ENCODE peak calls at places on chromosome 11, in four cellular contexts. One of them, this sample, is unnamed. For H3K4me1, the result is how much of the 10 kb centered on the place peaks cover.

GRCh38 chr11:1394936-1395772 is 5.4 kb downstream of the BRSK2 start:
- DNase-seq in right lobe of liver: no peak
- DNase-seq in GM23338: no peak
- DNase-seq in psoas muscle: peak
- DNase-seq in this sample: no peak

GRCh38 chr11:123255909-123256308 is 60.9 kb upstream of the CLMP start:
- DNase-seq in GM23338: peak
- DNase-seq in psoas muscle: no peak
- DNase-seq in right lobe of liver: no peak
- DNase-seq in this sample: no peak

GRCh38 chr11:120228794-120229384 is 11.1 kb upstream of the POU2F3 start:
- DNase-seq in GM23338: peak
- DNase-seq in right lobe of liver: no peak
- DNase-seq in psoas muscle: no peak
- DNase-seq in this sample: no peak

GRCh38 chr11:2564588-2565440 is 120.0 kb downstream of the KCNQ1 start:
- DNase-seq in psoas muscle: peak
- DNase-seq in right lobe of liver: no peak
- DNase-seq in GM23338: no peak
- DNase-seq in this sample: peak

GRCh38 chr11:66062408-66062807 is 7.7 kb upstream of the PACS1 start:
- DNase-seq in right lobe of liver: no peak
- DNase-seq in GM23338: no peak
- DNase-seq in psoas muscle: no peak
- DNase-seq in this sample: no peak

GRCh38 chr11:67416416-67417335 is 1.2 kb downstream of the CARNS1 start:
- DNase-seq in psoas muscle: no peak
- DNase-seq in right lobe of liver: no peak
- DNase-seq in GM23338: peak
- DNase-seq in this sample: no peak

GRCh38 chr11:131425285-131425684 is 54.9 kb downstream of the NTM start:
- DNase-seq in psoas muscle: no peak
- DNase-seq in right lobe of liver: no peak
- DNase-seq in GM23338: no peak
- DNase-seq in this sample: no peak

GRCh38 chr11:117269856-117270255 is 21.3 kb upstream of the BACE1-AS start:
- DNase-seq in GM23338: no peak
- DNase-seq in right lobe of liver: no peak
- DNase-seq in psoas muscle: no peak
- DNase-seq in this sample: no peak

GRCh38 chr11:22920939-22921565 is 60.8 kb upstream of the CCDC179 start:
- DNase-seq in GM23338: peak
- DNase-seq in right lobe of liver: no peak
- DNase-seq in psoas muscle: no peak
- DNase-seq in this sample: no peak

GRCh38 chr11:67275606-67276409 is 9.5 kb downstream of the GRK2 start:
- DNase-seq in right lobe of liver: no peak
- DNase-seq in psoas muscle: peak
- DNase-seq in GM23338: no peak
- DNase-seq in this sample: peak

GRCh38 chr11:122207505-122207904 is 91.5 kb upstream of the BLID start:
- DNase-seq in GM23338: no peak
- DNase-seq in psoas muscle: no peak
- DNase-seq in right lobe of liver: no peak
- DNase-seq in this sample: no peak

GRCh38 chr11:120108785-120109168 is 29.1 kb downstream of the TRIM29 start:
- DNase-seq in right lobe of liver: no peak
- DNase-seq in GM23338: no peak
- DNase-seq in psoas muscle: no peak
- DNase-seq in this sample: peak

GRCh38 chr11:1150095-1150494 is 7.7 kb upstream of the MUC5AC start:
- DNase-seq in GM23338: no peak
- DNase-seq in psoas muscle: peak
- DNase-seq in right lobe of liver: peak
- DNase-seq in this sample: no peak

GRCh38 chr11:20397281-20397680 is 9.8 kb downstream of the PRMT3 start:
- DNase-seq in GM23338: peak
- DNase-seq in psoas muscle: no peak
- DNase-seq in right lobe of liver: no peak
- DNase-seq in this sample: no peak

GRCh38 chr11:86726118-86726748 is 53.8 kb upstream of the ME3 start:
- DNase-seq in psoas muscle: no peak
- DNase-seq in right lobe of liver: no peak
- DNase-seq in GM23338: no peak
- DNase-seq in this sample: no peak

GRCh38 chr11:70487763-70488162 is 89.4 kb downstream of the CTTN start:
- DNase-seq in right lobe of liver: peak
- DNase-seq in psoas muscle: no peak
- DNase-seq in GM23338: no peak
- DNase-seq in this sample: no peak

GRCh38 chr11:18853086-18853720 is 61.6 kb upstream of the PTPN5 start:
- DNase-seq in psoas muscle: no peak
- DNase-seq in right lobe of liver: no peak
- DNase-seq in GM23338: peak
- DNase-seq in this sample: no peak

GRCh38 chr11:133833101-133833898 is 12.0 kb downstream of the SPATA19 start:
- DNase-seq in psoas muscle: no peak
- DNase-seq in right lobe of liver: no peak
- DNase-seq in GM23338: no peak
- DNase-seq in this sample: no peak

GRCh38 chr11:95556342-95557151 is 233.0 kb downstream of the FAM76B start:
- DNase-seq in psoas muscle: no peak
- DNase-seq in GM23338: peak
- DNase-seq in right lobe of liver: no peak
- DNase-seq in this sample: no peak

GRCh38 chr11:100105605-100106358 is 581.3 kb upstream of the ARHGAP42 start:
- DNase-seq in GM23338: no peak
- DNase-seq in psoas muscle: no peak
- DNase-seq in right lobe of liver: no peak
- DNase-seq in this sample: no peak

GRCh38 chr11:71774603-71775222 is 58.3 kb upstream of the DEFB108B start:
- DNase-seq in right lobe of liver: no peak
- DNase-seq in psoas muscle: no peak
- DNase-seq in GM23338: no peak
- DNase-seq in this sample: no peak

GRCh38 chr11:44780940-44781631 is 54.3 kb downstream of the TSPAN18 start:
- DNase-seq in right lobe of liver: no peak
- DNase-seq in psoas muscle: no peak
- DNase-seq in GM23338: no peak
- DNase-seq in this sample: no peak

GRCh38 chr11:14248577-14248976 is 110.4 kb downstream of the RRAS2 start:
- DNase-seq in psoas muscle: no peak
- DNase-seq in right lobe of liver: no peak
- DNase-seq in GM23338: peak
- DNase-seq in this sample: no peak

GRCh38 chr11:70119502-70119901 is 41.4 kb downstream of the ANO1 start:
- DNase-seq in right lobe of liver: no peak
- DNase-seq in GM23338: no peak
- DNase-seq in psoas muscle: no peak
- DNase-seq in this sample: no peak

GRCh38 chr11:14300661-14301304 is 58.2 kb downstream of the RRAS2 start:
- DNase-seq in right lobe of liver: no peak
- DNase-seq in psoas muscle: peak
- DNase-seq in GM23338: peak
- DNase-seq in this sample: no peak

GRCh38 chr11:107184936-107185335 is 166.7 kb upstream of the GUCY1A2 start:
- DNase-seq in GM23338: no peak
- DNase-seq in right lobe of liver: no peak
- DNase-seq in psoas muscle: no peak
- DNase-seq in this sample: no peak
- H3K27ac ChIP-seq in GM23338: no peak
- H3K27ac ChIP-seq in right lobe of liver: no peak
- H3K27ac ChIP-seq in psoas muscle: no peak
- H3K27ac ChIP-seq in this sample: no peak

GRCh38 chr11:118894192-118894591 is 10.5 kb downstream of the CXCR5 start:
- DNase-seq in GM23338: no peak
- DNase-seq in right lobe of liver: peak
- DNase-seq in psoas muscle: peak
- DNase-seq in this sample: no peak
- H3K4me1 ChIP-seq in GM23338: under half
- H3K4me1 ChIP-seq in right lobe of liver: under half
- H3K4me1 ChIP-seq in psoas muscle: under half
- H3K4me1 ChIP-seq in this sample: under half

DNA sequence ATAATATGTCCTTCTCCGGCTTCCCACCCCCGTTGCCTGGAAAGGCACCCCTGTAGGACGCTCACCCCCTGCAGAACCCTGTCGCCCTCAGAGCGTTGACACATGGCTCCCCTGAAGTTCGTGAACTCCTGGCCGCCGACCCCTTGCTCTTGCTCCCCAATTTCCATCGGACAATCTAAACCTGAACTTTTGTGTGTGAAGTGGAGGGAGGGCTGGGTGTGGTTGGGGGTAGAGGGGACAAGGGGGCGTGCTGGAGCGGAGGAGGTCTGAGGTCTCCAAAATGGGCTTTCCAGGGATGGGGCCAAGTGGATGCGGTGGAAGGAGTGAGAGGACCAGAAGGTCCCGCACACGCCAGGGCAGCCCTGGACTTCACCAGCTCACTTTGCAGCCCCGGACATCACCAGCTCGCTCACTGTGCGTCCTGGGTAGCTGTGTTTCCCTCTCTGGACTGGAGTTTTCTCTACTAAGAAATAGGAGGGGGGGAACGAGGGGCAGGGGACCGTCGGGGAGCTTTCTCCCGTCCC is 18.6 kb downstream of the CREB3L1 start:
- DNase-seq in right lobe of liver: peak
- DNase-seq in GM23338: no peak
- DNase-seq in psoas muscle: no peak
- DNase-seq in this sample: no peak
- H3K27ac ChIP-seq in right lobe of liver: no peak
- H3K27ac ChIP-seq in GM23338: peak
- H3K27ac ChIP-seq in psoas muscle: no peak
- H3K27ac ChIP-seq in this sample: no peak

GRCh38 chr11:130157840-130158239 is 1.7 kb upstream of the ST14 start:
- DNase-seq in GM23338: no peak
- DNase-seq in psoas muscle: no peak
- DNase-seq in right lobe of liver: no peak
- DNase-seq in this sample: no peak
- H3K4me1 ChIP-seq in GM23338: under half
- H3K4me1 ChIP-seq in psoas muscle: under half
- H3K4me1 ChIP-seq in right lobe of liver: under half
- H3K4me1 ChIP-seq in this sample: half or more

GRCh38 chr11:17013548-17014320 is 480 bp downstream of the PLEKHA7 start:
- DNase-seq in right lobe of liver: peak
- DNase-seq in psoas muscle: peak
- DNase-seq in GM23338: peak
- DNase-seq in this sample: peak

GRCh38 chr11:17012712-17013547 is 1.3 kb downstream of the PLEKHA7 start:
- DNase-seq in right lobe of liver: peak
- DNase-seq in GM23338: peak
- DNase-seq in psoas muscle: peak
- DNase-seq in this sample: peak

GRCh38 chr11:17014774-17015638 is 792 bp upstream of the PLEKHA7 start:
- DNase-seq in GM23338: peak
- DNase-seq in psoas muscle: no peak
- DNase-seq in right lobe of liver: no peak
- DNase-seq in this sample: no peak

GRCh38 chr11:17014321-17014773 is at the start of gene PLEKHA7:
- DNase-seq in GM23338: peak
- DNase-seq in right lobe of liver: peak
- DNase-seq in psoas muscle: no peak
- DNase-seq in this sample: peak

DNA sequence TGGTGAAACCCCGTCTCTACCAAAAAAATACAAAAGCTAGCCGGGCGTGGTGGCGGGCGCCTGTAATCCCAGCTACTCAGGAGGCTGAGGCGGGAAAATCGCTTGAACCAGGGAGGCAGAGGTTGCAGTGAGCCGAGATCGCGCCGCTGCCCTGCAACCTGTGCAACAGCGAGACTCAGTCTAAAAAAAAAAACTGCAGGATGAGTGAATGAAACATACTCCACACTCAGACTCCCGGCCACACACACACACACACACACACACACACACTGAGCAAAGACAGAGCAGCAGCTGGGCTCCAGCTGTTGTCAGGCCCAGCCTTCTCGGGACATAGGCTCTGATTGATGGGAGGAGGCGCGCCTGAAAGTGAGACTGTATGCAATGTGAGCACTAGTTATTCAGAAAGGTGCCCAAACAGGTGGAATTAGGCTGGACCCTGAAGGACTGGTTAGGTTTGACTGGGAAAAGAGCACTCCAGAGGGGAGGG is 1.5 kb upstream of the PLEKHA7 start:
- DNase-seq in GM23338: no peak
- DNase-seq in psoas muscle: no peak
- DNase-seq in right lobe of liver: no peak
- DNase-seq in this sample: no peak
- H3K27ac ChIP-seq in GM23338: no peak
- H3K27ac ChIP-seq in psoas muscle: no peak
- H3K27ac ChIP-seq in right lobe of liver: no peak
- H3K27ac ChIP-seq in this sample: no peak

GRCh38 chr11:128462189-128462588 is 125.2 kb downstream of the ETS1 start:
- DNase-seq in GM23338: no peak
- DNase-seq in right lobe of liver: no peak
- DNase-seq in psoas muscle: no peak
- DNase-seq in this sample: no peak
- H3K4me1 ChIP-seq in GM23338: under half
- H3K4me1 ChIP-seq in right lobe of liver: under half
- H3K4me1 ChIP-seq in psoas muscle: under half
- H3K4me1 ChIP-seq in this sample: under half

GRCh38 chr11:72856551-72857342 is 42.5 kb downstream of the ATG16L2 start:
- DNase-seq in right lobe of liver: no peak
- DNase-seq in GM23338: no peak
- DNase-seq in psoas muscle: no peak
- DNase-seq in this sample: no peak
- H3K27ac ChIP-seq in right lobe of liver: peak
- H3K27ac ChIP-seq in GM23338: no peak
- H3K27ac ChIP-seq in psoas muscle: no peak
- H3K27ac ChIP-seq in this sample: peak

GRCh38 chr11:34623463-34623862 is 2.6 kb downstream of the EHF start:
- DNase-seq in right lobe of liver: no peak
- DNase-seq in psoas muscle: no peak
- DNase-seq in GM23338: no peak
- DNase-seq in this sample: no peak

GRCh38 chr11:34620202-34620601 is 691 bp upstream of the EHF start:
- DNase-seq in psoas muscle: no peak
- DNase-seq in GM23338: no peak
- DNase-seq in right lobe of liver: no peak
- DNase-seq in this sample: no peak

GRCh38 chr11:34619062-34619516 is 1.8 kb upstream of the EHF start:
- DNase-seq in right lobe of liver: no peak
- DNase-seq in psoas muscle: no peak
- DNase-seq in GM23338: no peak
- DNase-seq in this sample: no peak

GRCh38 chr11:34621876-34622275 is 983 bp downstream of the EHF start:
- DNase-seq in psoas muscle: no peak
- DNase-seq in GM23338: no peak
- DNase-seq in right lobe of liver: no peak
- DNase-seq in this sample: no peak

GRCh38 chr11:34620820-34621792 is at the start of gene EHF:
- DNase-seq in psoas muscle: no peak
- DNase-seq in GM23338: no peak
- DNase-seq in right lobe of liver: no peak
- DNase-seq in this sample: no peak
- H3K4me1 ChIP-seq in psoas muscle: under half
- H3K4me1 ChIP-seq in GM23338: under half
- H3K4me1 ChIP-seq in right lobe of liver: under half
- H3K4me1 ChIP-seq in this sample: under half